ENCODE peak calls at places on chromosomes 12 and 14, in six cellular contexts. D is MV-4-11; E is activated CD4-positive, CD25-positive, alpha-beta regulatory T cell; P is sciatic nerve; N is NCI-H2081; M is prostate gland. L is an unnamed sample.

GRCh38 chr12:34606749-34607519 is 584.6 kb downstream of the ALG10 start:
- DNase-seq in N (no peak), D (no peak), M (no peak), E (no peak), P (peak), L (no peak)

GRCh38 chr12:10521555-10521954 is 15.9 kb downstream of the EIF2S3B start:
- DNase-seq in M (no peak), D (no peak), P (no peak), E (no peak), N (no peak), L (no peak)

GRCh38 chr12:82608706-82609105 is 78.0 kb upstream of the TMTC2 start:
- DNase-seq in D (no peak), E (no peak), P (no peak), N (no peak), M (no peak), L (peak)

GRCh38 chr14:55454264-55455151 is 14.1 kb upstream of the TBPL2 start:
- DNase-seq in N (peak), D (peak), P (no peak), E (no peak), M (no peak), L (peak)

GRCh38 chr12:67651380-67651695 is 2.8 kb downstream of the DYRK2 start:
- DNase-seq in P (no peak), N (no peak), E (no peak), D (peak), M (no peak), L (peak)

GRCh38 chr12:109645194-109645593 is 68.4 kb upstream of the FAM222A start:
- DNase-seq in M (no peak), N (no peak), D (no peak), P (no peak), E (no peak), L (no peak)

GRCh38 chr12:100798799-100799198 is 4.2 kb downstream of the ANO4 start:
- DNase-seq in N (no peak), M (no peak), E (no peak), D (no peak), P (no peak), L (no peak)

GRCh38 chr12:103794814-103795213 is 46.2 kb downstream of the NT5DC3 start:
- DNase-seq in E (no peak), D (no peak), N (no peak), M (no peak), P (no peak), L (no peak)

GRCh38 chr12:32566663-32567634 is 112.2 kb upstream of the DNM1L start:
- DNase-seq in E (no peak), N (no peak), M (no peak), P (no peak), D (no peak), L (no peak)

GRCh38 chr12:19648173-19648572 is 208.9 kb downstream of the AEBP2 start:
- DNase-seq in E (no peak), D (peak), N (no peak), M (no peak), P (no peak), L (no peak)

GRCh38 chr14:37143500-37143874 is 28.9 kb downstream of the SLC25A21 start:
- DNase-seq in M (no peak), P (no peak), D (peak), E (no peak), N (no peak), L (no peak)

GRCh38 chr12:79661629-79662028 is 29.1 kb downstream of the PAWR start:
- DNase-seq in D (no peak), M (no peak), N (no peak), E (no peak), P (no peak), L (no peak)

GRCh38 chr14:101604935-101605767 is 43.9 kb downstream of the DIO3 start:
- DNase-seq in N (no peak), M (no peak), P (no peak), E (no peak), D (no peak), L (no peak)

GRCh38 chr14:23066855-23067744 is 9.8 kb upstream of the CDH24 start:
- DNase-seq in D (no peak), P (no peak), N (no peak), M (no peak), E (no peak), L (no peak)

GRCh38 chr14:25358330-25358729 is 308.4 kb upstream of the STXBP6 start:
- DNase-seq in M (no peak), D (no peak), P (no peak), N (no peak), E (no peak), L (no peak)

GRCh38 chr12:70052931-70053497 is 190.2 kb upstream of the CNOT2 start:
- DNase-seq in D (peak), P (no peak), M (no peak), E (no peak), N (no peak), L (peak)

GRCh38 chr12:9334026-9334692 is 126.0 kb upstream of the PZP start:
- DNase-seq in M (no peak), N (no peak), E (no peak), P (no peak), D (peak), L (no peak)

GRCh38 chr12:95674088-95674595 is 116.4 kb downstream of the NTN4 start:
- DNase-seq in E (no peak), P (no peak), N (peak), M (no peak), D (no peak), L (no peak)

GRCh38 chr12:123546281-123546680 is 12.8 kb upstream of the RILPL1 start:
- DNase-seq in E (no peak), N (no peak), D (no peak), P (no peak), M (no peak), L (no peak)

GRCh38 chr14:64786296-64787149 is 82.3 kb downstream of the PLEKHG3 start:
- DNase-seq in M (no peak), D (no peak), E (no peak), P (no peak), N (no peak), L (no peak)

GRCh38 chr14:74620497-74620921 is 8.5 kb upstream of the LTBP2 start:
- DNase-seq in E (no peak), P (no peak), M (no peak), D (peak), N (no peak), L (peak)

GRCh38 chr14:99687284-99688209 is 3.4 kb downstream of the CYP46A1 start:
- DNase-seq in M (no peak), D (no peak), N (peak), E (no peak), P (peak), L (no peak)

GRCh38 chr14:102893452-102893851 is 29.0 kb upstream of the AMN start:
- DNase-seq in N (no peak), D (peak), P (peak), E (no peak), M (no peak), L (no peak)

GRCh38 chr12:122840580-122841513 is 5.6 kb downstream of the HIP1R start:
- DNase-seq in P (no peak), N (no peak), M (no peak), E (no peak), D (no peak), L (no peak)

GRCh38 chr12:115132906-115133305 is 448.9 kb upstream of the TBX3 start:
- DNase-seq in P (no peak), N (no peak), D (no peak), M (no peak), E (no peak), L (no peak)

GRCh38 chr12:12558291-12558690 is 4.4 kb downstream of the DUSP16 start:
- DNase-seq in N (no peak), P (no peak), D (no peak), M (no peak), E (no peak), L (no peak)

GRCh38 chr14:104086210-104086660 is 735 bp downstream of the ASPG start:
- DNase-seq in E (no peak), D (no peak), N (no peak), P (peak), M (no peak), L (no peak)

GRCh38 chr14:96135285-96135684 is 69.4 kb upstream of the BDKRB2 start:
- DNase-seq in E (no peak), P (no peak), N (no peak), D (no peak), M (no peak), L (no peak)

GRCh38 chr14:99225804-99226203 is 46.2 kb downstream of the BCL11B start:
- DNase-seq in E (no peak), M (no peak), P (no peak), D (no peak), N (no peak), L (no peak)

L was measured in ACHN.